ENCODE peak calls at places on chromosomes 6 and 20, in seven cellular contexts. K is fibroblast of mammary gland, H is dorsolateral prefrontal cortex, B is psoas muscle, O is mammary epithelial cell, J is BJ, T is HL-60. Y is an unnamed sample.

GRCh38 chr6:131062245-131063027 is 609 bp downstream of the EPB41L2 start:
- DNase-seq in K (no peak), H (peak; percentile 58), B (peak; percentile 39), O (no peak), J (no peak), T (no peak), Y (peak; percentile 69)

GRCh38 chr20:44832724-44833123 is 22.4 kb upstream of the RIMS4 start:
- DNase-seq in K (peak; percentile 58), H (no peak), B (no peak), O (peak; percentile 16), J (no peak), T (no peak), Y (no peak)

GRCh38 chr6:87944541-87944954 is 103.1 kb upstream of the SPACA1 start:
- DNase-seq in K (peak; percentile 58), H (peak; percentile 52), B (peak; percentile 75), O (peak; percentile 93), J (peak; percentile 6), T (no peak), Y (peak; percentile 84)

GRCh38 chr6:32153835-32154513 is at the start of gene PPT2:
- DNase-seq in K (peak; percentile 93), H (peak; percentile 90), B (peak; percentile 93), O (peak; percentile 72), J (peak; percentile 60), T (peak; percentile 39), Y (peak; percentile 97)

GRCh38 chr20:62776692-62777527 is 19.4 kb upstream of the MRGBP start:
- DNase-seq in K (no peak), H (no peak), B (no peak), O (peak; percentile 22), J (no peak), T (peak; percentile 51), Y (no peak)

GRCh38 chr6:156752666-156753301 is 24.4 kb upstream of the ARID1B start:
- DNase-seq in K (no peak), H (no peak), B (peak; percentile 25), O (no peak), J (no peak), T (no peak), Y (no peak)

GRCh38 chr20:14489544-14489943 is 152.1 kb upstream of the FLRT3 start:
- DNase-seq in K (no peak), H (no peak), B (no peak), O (no peak), J (no peak), T (no peak), Y (no peak)

GRCh38 chr6:161188547-161189465 is 85.1 kb downstream of the AGPAT4 start:
- DNase-seq in K (no peak), H (no peak), B (no peak), O (no peak), J (no peak), T (no peak), Y (no peak)

GRCh38 chr6:146113055-146113623 is 84.3 kb downstream of the GRM1 start:
- DNase-seq in K (no peak), H (no peak), B (no peak), O (no peak), J (no peak), T (no peak), Y (no peak)

GRCh38 chr6:40774932-40775331 is 187.8 kb upstream of the LRFN2 start:
- DNase-seq in K (no peak), H (no peak), B (no peak), O (no peak), J (no peak), T (no peak), Y (no peak)

GRCh38 chr20:11001767-11002540 is 328.2 kb upstream of the JAG1 start:
- DNase-seq in K (peak; percentile 63), H (no peak), B (peak; percentile 21), O (peak; percentile 99), J (no peak), T (peak; percentile 3), Y (no peak)

GRCh38 chr6:137277971-137278602 is 58.9 kb upstream of the IFNGR1 start:
- DNase-seq in K (peak; percentile 81), H (no peak), B (no peak), O (peak; percentile 68), J (peak; percentile 47), T (no peak), Y (no peak)

GRCh38 chr6:44217332-44218143 is 812 bp downstream of the MYMX start:
- DNase-seq in K (no peak), H (peak; percentile 64), B (peak; percentile 73), O (peak; percentile 74), J (no peak), T (no peak), Y (peak; percentile 92)

GRCh38 chr20:9068896-9069663 is at the start of gene PLCB4:
- DNase-seq in K (peak; percentile 25), H (peak; percentile 61), B (peak; percentile 42), O (peak; percentile 35), J (no peak), T (no peak), Y (peak; percentile 35)

GRCh38 chr20:31710423-31711250 is 12.0 kb downstream of the BCL2L1 start:
- DNase-seq in K (no peak), H (no peak), B (peak; percentile 82), O (peak; percentile 98), J (no peak), T (no peak), Y (no peak)

GRCh38 chr6:168125429-168126001 is 46.5 kb upstream of the FRMD1 start:
- DNase-seq in K (no peak), H (peak; percentile 31), B (no peak), O (no peak), J (no peak), T (no peak), Y (no peak)

GRCh38 chr6:17656092-17656491 is 50.6 kb downstream of the NUP153 start:
- DNase-seq in K (peak; percentile 14), H (no peak), B (no peak), O (peak; percentile 1), J (no peak), T (peak; percentile 1), Y (no peak)

GRCh38 chr6:21985904-21986303 is 310.9 kb downstream of the PRL start:
- DNase-seq in K (no peak), H (no peak), B (no peak), O (no peak), J (no peak), T (no peak), Y (no peak)

GRCh38 chr20:22805219-22805618 is 220.8 kb upstream of the FOXA2 start:
- DNase-seq in K (peak; percentile 59), H (no peak), B (peak; percentile 29), O (peak; percentile 89), J (peak; percentile 50), T (no peak), Y (no peak)

GRCh38 chr6:105810105-105810921 is 275.8 kb upstream of the PRDM1 start:
- DNase-seq in K (peak; percentile 92), H (no peak), B (peak; percentile 27), O (peak; percentile 93), J (peak; percentile 81), T (peak; percentile 92), Y (no peak)

GRCh38 chr6:31332637-31333602 is 24.1 kb downstream of the HLA-B start:
- DNase-seq in K (no peak), H (no peak), B (no peak), O (no peak), J (no peak), T (no peak), Y (no peak)

GRCh38 chr6:145544514-145544913 is 190.8 kb downstream of the EPM2A start:
- DNase-seq in K (peak; percentile 6), H (no peak), B (no peak), O (peak; percentile 62), J (no peak), T (no peak), Y (no peak)

GRCh38 chr6:84516151-84516550 is 248.2 kb downstream of the TBX18 start:
- DNase-seq in K (no peak), H (no peak), B (no peak), O (no peak), J (no peak), T (no peak), Y (no peak)

GRCh38 chr20:46118481-46119020 is 437 bp downstream of the CD40 start:
- DNase-seq in K (peak; percentile 8), H (no peak), B (peak; percentile 35), O (no peak), J (no peak), T (no peak), Y (peak; percentile 72)
- H3K4me3 ChIP-seq in K (peak overlapping the region; percentile 47), H (peak overlapping the region; percentile 59), B (peak overlapping the region; percentile 67), O (peak overlapping the region; percentile 36), J (peak overlapping the region; percentile 55), T (no peak overlapping the region), Y (peak overlapping the region; percentile 54)

GRCh38 chr6:34531580-34532201 is 24.4 kb downstream of the SPDEF start:
- DNase-seq in K (peak; percentile 79), H (peak; percentile 82), B (peak; percentile 55), O (no peak), J (no peak), T (no peak), Y (peak; percentile 95)
- H3K4me3 ChIP-seq in K (peak overlapping the region; percentile 19), H (peak overlapping the region; percentile 15), B (peak overlapping the region; percentile 47), O (no peak overlapping the region), J (peak overlapping the region; percentile 24), T (no peak overlapping the region), Y (peak overlapping the region; percentile 47)

DNA sequence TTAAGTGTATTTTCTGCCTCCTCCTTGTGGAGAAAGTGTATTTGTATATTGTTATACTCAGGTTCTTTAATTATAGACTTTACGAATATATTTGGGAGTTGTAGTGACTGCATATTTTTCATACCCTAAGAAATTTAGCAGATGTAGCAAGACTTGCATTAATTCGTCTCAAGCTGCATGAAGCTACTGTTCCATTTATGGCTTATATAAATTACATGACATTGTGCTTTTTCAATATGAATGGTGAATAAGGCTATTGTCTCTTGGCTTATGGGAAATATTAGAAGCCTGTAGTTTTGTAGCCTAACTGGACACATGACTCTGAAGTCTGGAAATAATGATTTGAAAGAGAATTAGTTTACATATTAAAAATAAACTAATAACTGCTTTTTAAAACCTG is 2.4 kb downstream of the ADGRG6 start:
- DNase-seq in K (no peak), H (no peak), B (no peak), O (no peak), J (no peak), T (no peak), Y (no peak)
- H3K4me3 ChIP-seq in K (no peak overlapping the region), H (no peak overlapping the region), B (no peak overlapping the region), O (peak overlapping the region; percentile 70), J (no peak overlapping the region), T (no peak overlapping the region), Y (no peak overlapping the region)

GRCh38 chr6:15387118-15387517 is 141.2 kb downstream of the JARID2 start:
- DNase-seq in K (peak; percentile 57), H (no peak), B (no peak), O (no peak), J (no peak), T (no peak), Y (no peak)
- H3K4me3 ChIP-seq in K (no peak overlapping the region), H (no peak overlapping the region), B (no peak overlapping the region), O (no peak overlapping the region), J (no peak overlapping the region), T (no peak overlapping the region), Y (no peak overlapping the region)